ENCODE peak calls at places on chromosomes 13 and 19, in six cellular contexts. One of them, this sample, is unnamed.

GRCh38 chr19:15379996-15380647 is 535 bp upstream of the AKAP8 start:
- DNase-seq in fibroblast of lung: peak
- DNase-seq in BJ: no peak
- DNase-seq in T-helper 1 cell: no peak
- DNase-seq in ELF-1: peak
- DNase-seq in NCI-H1694: peak
- DNase-seq in this sample: no peak

GRCh38 chr19:33251076-33251475 is 25.4 kb upstream of the SLC7A10 start:
- DNase-seq in fibroblast of lung: no peak
- DNase-seq in BJ: no peak
- DNase-seq in T-helper 1 cell: no peak
- DNase-seq in ELF-1: no peak
- DNase-seq in NCI-H1694: no peak
- DNase-seq in this sample: no peak

GRCh38 chr19:42121036-42121621 is 11.1 kb downstream of the POU2F2 start:
- DNase-seq in fibroblast of lung: no peak
- DNase-seq in BJ: no peak
- DNase-seq in T-helper 1 cell: no peak
- DNase-seq in ELF-1: no peak
- DNase-seq in NCI-H1694: no peak
- DNase-seq in this sample: no peak

GRCh38 chr19:16066611-16067104 is 9.6 kb upstream of the TPM4 start:
- DNase-seq in fibroblast of lung: peak
- DNase-seq in BJ: no peak
- DNase-seq in T-helper 1 cell: no peak
- DNase-seq in ELF-1: peak
- DNase-seq in NCI-H1694: no peak
- DNase-seq in this sample: no peak

GRCh38 chr13:80235559-80236296 is 105.2 kb downstream of the SPRY2 start:
- DNase-seq in fibroblast of lung: peak
- DNase-seq in BJ: no peak
- DNase-seq in T-helper 1 cell: no peak
- DNase-seq in ELF-1: no peak
- DNase-seq in NCI-H1694: no peak
- DNase-seq in this sample: no peak

GRCh38 chr13:40148742-40149141 is 493.3 kb downstream of the COG6 start:
- DNase-seq in fibroblast of lung: no peak
- DNase-seq in BJ: no peak
- DNase-seq in T-helper 1 cell: no peak
- DNase-seq in ELF-1: no peak
- DNase-seq in NCI-H1694: no peak
- DNase-seq in this sample: no peak

GRCh38 chr13:110331362-110331761 is 24.3 kb downstream of the COL4A2 start:
- DNase-seq in fibroblast of lung: peak
- DNase-seq in BJ: no peak
- DNase-seq in T-helper 1 cell: no peak
- DNase-seq in ELF-1: no peak
- DNase-seq in NCI-H1694: no peak
- DNase-seq in this sample: no peak

GRCh38 chr19:32692727-32693061 is 1.1 kb downstream of the NUDT19 start:
- DNase-seq in fibroblast of lung: no peak
- DNase-seq in BJ: no peak
- DNase-seq in T-helper 1 cell: no peak
- DNase-seq in ELF-1: no peak
- DNase-seq in NCI-H1694: no peak
- DNase-seq in this sample: no peak

GRCh38 chr13:31200636-31200970 is 828 bp downstream of the B3GLCT start:
- DNase-seq in fibroblast of lung: peak
- DNase-seq in BJ: no peak
- DNase-seq in T-helper 1 cell: peak
- DNase-seq in ELF-1: peak
- DNase-seq in NCI-H1694: no peak
- DNase-seq in this sample: no peak

GRCh38 chr19:42140125-42140754 is 8.0 kb upstream of the POU2F2 start:
- DNase-seq in fibroblast of lung: peak
- DNase-seq in BJ: no peak
- DNase-seq in T-helper 1 cell: no peak
- DNase-seq in ELF-1: peak
- DNase-seq in NCI-H1694: no peak
- DNase-seq in this sample: no peak

GRCh38 chr19:5317321-5317720 is 23.3 kb downstream of the PTPRS start:
- DNase-seq in fibroblast of lung: no peak
- DNase-seq in BJ: no peak
- DNase-seq in T-helper 1 cell: no peak
- DNase-seq in ELF-1: no peak
- DNase-seq in NCI-H1694: no peak
- DNase-seq in this sample: no peak

GRCh38 chr13:33934936-33935510 is 117.1 kb downstream of the RFC3 start:
- DNase-seq in fibroblast of lung: no peak
- DNase-seq in BJ: no peak
- DNase-seq in T-helper 1 cell: no peak
- DNase-seq in ELF-1: no peak
- DNase-seq in NCI-H1694: no peak
- DNase-seq in this sample: no peak

GRCh38 chr19:4647676-4648644 is 8.6 kb downstream of the TNFAIP8L1 start:
- DNase-seq in fibroblast of lung: no peak
- DNase-seq in BJ: no peak
- DNase-seq in T-helper 1 cell: no peak
- DNase-seq in ELF-1: peak
- DNase-seq in NCI-H1694: peak
- DNase-seq in this sample: no peak

GRCh38 chr19:48858984-48859710 is 9.3 kb downstream of the PLEKHA4 start:
- DNase-seq in fibroblast of lung: no peak
- DNase-seq in BJ: no peak
- DNase-seq in T-helper 1 cell: peak
- DNase-seq in ELF-1: peak
- DNase-seq in NCI-H1694: no peak
- DNase-seq in this sample: peak

GRCh38 chr19:13461536-13461935 is 44.7 kb downstream of the CACNA1A start:
- DNase-seq in fibroblast of lung: no peak
- DNase-seq in BJ: no peak
- DNase-seq in T-helper 1 cell: no peak
- DNase-seq in ELF-1: no peak
- DNase-seq in NCI-H1694: no peak
- DNase-seq in this sample: no peak

GRCh38 chr13:75341025-75341424 is 140.9 kb downstream of the TBC1D4 start:
- DNase-seq in fibroblast of lung: no peak
- DNase-seq in BJ: no peak
- DNase-seq in T-helper 1 cell: no peak
- DNase-seq in ELF-1: no peak
- DNase-seq in NCI-H1694: no peak
- DNase-seq in this sample: no peak

GRCh38 chr13:27367570-27367969 is 56.8 kb upstream of the GTF3A start:
- DNase-seq in fibroblast of lung: no peak
- DNase-seq in BJ: no peak
- DNase-seq in T-helper 1 cell: no peak
- DNase-seq in ELF-1: no peak
- DNase-seq in NCI-H1694: no peak
- DNase-seq in this sample: no peak

GRCh38 chr19:18357442-18358264 is 17.3 kb downstream of the PGPEP1 start:
- DNase-seq in fibroblast of lung: no peak
- DNase-seq in BJ: no peak
- DNase-seq in T-helper 1 cell: no peak
- DNase-seq in ELF-1: no peak
- DNase-seq in NCI-H1694: no peak
- DNase-seq in this sample: no peak

GRCh38 chr19:35618857-35619256 is 6.3 kb downstream of the HAUS5 start:
- DNase-seq in fibroblast of lung: no peak
- DNase-seq in BJ: no peak
- DNase-seq in T-helper 1 cell: no peak
- DNase-seq in ELF-1: peak
- DNase-seq in NCI-H1694: no peak
- DNase-seq in this sample: no peak

GRCh38 chr19:5805465-5806132 is 732 bp downstream of the NRTN start:
- DNase-seq in fibroblast of lung: peak
- DNase-seq in BJ: no peak
- DNase-seq in T-helper 1 cell: no peak
- DNase-seq in ELF-1: peak
- DNase-seq in NCI-H1694: peak
- DNase-seq in this sample: peak

GRCh38 chr13:71378992-71379905 is 487.8 kb downstream of the DACH1 start:
- DNase-seq in fibroblast of lung: peak
- DNase-seq in BJ: no peak
- DNase-seq in T-helper 1 cell: no peak
- DNase-seq in ELF-1: no peak
- DNase-seq in NCI-H1694: no peak
- DNase-seq in this sample: no peak